ENCODE peak calls at places on chromosomes 6 and 20, in eight cellular contexts. One of them, this sample, is unnamed.

GRCh38 chr6:117976030-117976651 is 69.1 kb downstream of the SLC35F1 start:
- DNase-seq in NCI-H2029: peak; percentile 58
- DNase-seq in T-helper 2 cell: peak; percentile 51
- DNase-seq in adipocyte: peak; percentile 58
- DNase-seq in T-helper 17 cell: no peak
- DNase-seq in RPMI8226: peak; percentile 55
- DNase-seq in CD8-positive, alpha-beta T cell: no peak
- DNase-seq in kidney tubule cell: peak; percentile 62
- DNase-seq in this sample: peak; percentile 31

GRCh38 chr6:16671302-16672289 is 89.7 kb downstream of the ATXN1 start:
- DNase-seq in kidney tubule cell: no peak
- DNase-seq in CD8-positive, alpha-beta T cell: no peak
- DNase-seq in T-helper 17 cell: no peak
- DNase-seq in T-helper 2 cell: peak; percentile 39
- DNase-seq in NCI-H2029: no peak
- DNase-seq in RPMI8226: no peak
- DNase-seq in adipocyte: no peak
- DNase-seq in this sample: no peak

GRCh38 chr6:114053791-114054190 is 82.8 kb upstream of the HDAC2 start:
- DNase-seq in CD8-positive, alpha-beta T cell: no peak
- DNase-seq in NCI-H2029: no peak
- DNase-seq in T-helper 17 cell: no peak
- DNase-seq in T-helper 2 cell: no peak
- DNase-seq in RPMI8226: no peak
- DNase-seq in adipocyte: no peak
- DNase-seq in kidney tubule cell: no peak
- DNase-seq in this sample: no peak

GRCh38 chr6:139973602-139974373 is 599.3 kb upstream of the CITED2 start:
- DNase-seq in RPMI8226: no peak
- DNase-seq in T-helper 2 cell: no peak
- DNase-seq in NCI-H2029: no peak
- DNase-seq in T-helper 17 cell: no peak
- DNase-seq in adipocyte: peak; percentile 48
- DNase-seq in kidney tubule cell: peak; percentile 69
- DNase-seq in CD8-positive, alpha-beta T cell: no peak
- DNase-seq in this sample: no peak

GRCh38 chr6:116159782-116160524 is 34.0 kb upstream of the COL10A1 start:
- DNase-seq in T-helper 17 cell: no peak
- DNase-seq in NCI-H2029: no peak
- DNase-seq in kidney tubule cell: no peak
- DNase-seq in adipocyte: peak; percentile 57
- DNase-seq in CD8-positive, alpha-beta T cell: no peak
- DNase-seq in RPMI8226: no peak
- DNase-seq in T-helper 2 cell: no peak
- DNase-seq in this sample: no peak

GRCh38 chr6:109457596-109457996 is 2.0 kb upstream of the MICAL1 start:
- DNase-seq in NCI-H2029: no peak
- DNase-seq in T-helper 2 cell: no peak
- DNase-seq in adipocyte: no peak
- DNase-seq in T-helper 17 cell: no peak
- DNase-seq in RPMI8226: no peak
- DNase-seq in CD8-positive, alpha-beta T cell: no peak
- DNase-seq in kidney tubule cell: no peak
- DNase-seq in this sample: no peak

GRCh38 chr6:112117554-112117953 is 30.2 kb downstream of the FAM229B start:
- DNase-seq in NCI-H2029: no peak
- DNase-seq in T-helper 17 cell: no peak
- DNase-seq in T-helper 2 cell: no peak
- DNase-seq in RPMI8226: no peak
- DNase-seq in CD8-positive, alpha-beta T cell: no peak
- DNase-seq in kidney tubule cell: peak; percentile 91
- DNase-seq in adipocyte: no peak
- DNase-seq in this sample: no peak

GRCh38 chr20:11822116-11822794 is 95.4 kb upstream of the BTBD3 start:
- DNase-seq in NCI-H2029: no peak
- DNase-seq in adipocyte: peak; percentile 60
- DNase-seq in CD8-positive, alpha-beta T cell: no peak
- DNase-seq in RPMI8226: no peak
- DNase-seq in T-helper 2 cell: no peak
- DNase-seq in kidney tubule cell: no peak
- DNase-seq in T-helper 17 cell: no peak
- DNase-seq in this sample: no peak

GRCh38 chr6:55069132-55069781 is 105.1 kb upstream of the HCRTR2 start:
- DNase-seq in RPMI8226: peak; percentile 30
- DNase-seq in kidney tubule cell: peak; percentile 56
- DNase-seq in T-helper 2 cell: no peak
- DNase-seq in adipocyte: peak; percentile 89
- DNase-seq in T-helper 17 cell: no peak
- DNase-seq in CD8-positive, alpha-beta T cell: no peak
- DNase-seq in NCI-H2029: no peak
- DNase-seq in this sample: no peak

GRCh38 chr6:25233226-25233625 is 45.9 kb upstream of the CARMIL1 start:
- DNase-seq in adipocyte: peak; percentile 80
- DNase-seq in T-helper 2 cell: no peak
- DNase-seq in T-helper 17 cell: no peak
- DNase-seq in CD8-positive, alpha-beta T cell: no peak
- DNase-seq in RPMI8226: no peak
- DNase-seq in kidney tubule cell: no peak
- DNase-seq in NCI-H2029: no peak
- DNase-seq in this sample: no peak

GRCh38 chr20:19789009-19789408 is 31.0 kb downstream of the RIN2 start:
- DNase-seq in T-helper 17 cell: no peak
- DNase-seq in T-helper 2 cell: no peak
- DNase-seq in NCI-H2029: no peak
- DNase-seq in adipocyte: no peak
- DNase-seq in CD8-positive, alpha-beta T cell: no peak
- DNase-seq in RPMI8226: no peak
- DNase-seq in kidney tubule cell: no peak
- DNase-seq in this sample: no peak

GRCh38 chr6:25950297-25950696 is 12.3 kb upstream of the TRIM38 start:
- DNase-seq in adipocyte: no peak
- DNase-seq in CD8-positive, alpha-beta T cell: no peak
- DNase-seq in T-helper 2 cell: no peak
- DNase-seq in T-helper 17 cell: no peak
- DNase-seq in RPMI8226: no peak
- DNase-seq in kidney tubule cell: no peak
- DNase-seq in NCI-H2029: no peak
- DNase-seq in this sample: no peak

GRCh38 chr6:6713660-6714446 is 125.3 kb downstream of the LY86 start:
- DNase-seq in T-helper 17 cell: no peak
- DNase-seq in RPMI8226: no peak
- DNase-seq in T-helper 2 cell: no peak
- DNase-seq in kidney tubule cell: peak; percentile 59
- DNase-seq in CD8-positive, alpha-beta T cell: no peak
- DNase-seq in adipocyte: no peak
- DNase-seq in NCI-H2029: no peak
- DNase-seq in this sample: no peak

GRCh38 chr6:144283781-144284473 is 1.2 kb upstream of the UTRN start:
- DNase-seq in adipocyte: peak; percentile 48
- DNase-seq in T-helper 17 cell: no peak
- DNase-seq in NCI-H2029: no peak
- DNase-seq in kidney tubule cell: peak; percentile 22
- DNase-seq in CD8-positive, alpha-beta T cell: no peak
- DNase-seq in T-helper 2 cell: no peak
- DNase-seq in RPMI8226: peak; percentile 7
- DNase-seq in this sample: no peak

GRCh38 chr20:44106615-44107014 is 80.4 kb downstream of the JPH2 start:
- DNase-seq in CD8-positive, alpha-beta T cell: no peak
- DNase-seq in adipocyte: no peak
- DNase-seq in T-helper 2 cell: no peak
- DNase-seq in RPMI8226: no peak
- DNase-seq in kidney tubule cell: no peak
- DNase-seq in NCI-H2029: no peak
- DNase-seq in T-helper 17 cell: no peak
- DNase-seq in this sample: no peak

GRCh38 chr20:63062188-63063140 is 55.7 kb upstream of the BHLHE23 start:
- DNase-seq in adipocyte: no peak
- DNase-seq in T-helper 17 cell: no peak
- DNase-seq in T-helper 2 cell: no peak
- DNase-seq in RPMI8226: no peak
- DNase-seq in NCI-H2029: no peak
- DNase-seq in CD8-positive, alpha-beta T cell: no peak
- DNase-seq in kidney tubule cell: no peak
- DNase-seq in this sample: no peak

GRCh38 chr20:58695084-58695722 is 2.6 kb downstream of the NPEPL1 start:
- DNase-seq in RPMI8226: no peak
- DNase-seq in CD8-positive, alpha-beta T cell: no peak
- DNase-seq in T-helper 17 cell: no peak
- DNase-seq in T-helper 2 cell: no peak
- DNase-seq in adipocyte: no peak
- DNase-seq in kidney tubule cell: no peak
- DNase-seq in NCI-H2029: no peak
- DNase-seq in this sample: no peak

GRCh38 chr6:155528982-155529453 is 73.4 kb upstream of the NOX3 start:
- DNase-seq in T-helper 2 cell: no peak
- DNase-seq in RPMI8226: no peak
- DNase-seq in NCI-H2029: no peak
- DNase-seq in CD8-positive, alpha-beta T cell: no peak
- DNase-seq in adipocyte: peak; percentile 79
- DNase-seq in T-helper 17 cell: no peak
- DNase-seq in kidney tubule cell: peak; percentile 88
- DNase-seq in this sample: peak; percentile 8

GRCh38 chr20:10610266-10610665 is 63.5 kb downstream of the JAG1 start:
- DNase-seq in CD8-positive, alpha-beta T cell: no peak
- DNase-seq in T-helper 2 cell: no peak
- DNase-seq in NCI-H2029: no peak
- DNase-seq in kidney tubule cell: no peak
- DNase-seq in T-helper 17 cell: no peak
- DNase-seq in RPMI8226: no peak
- DNase-seq in adipocyte: no peak
- DNase-seq in this sample: no peak

GRCh38 chr20:32518593-32519366 is 66.4 kb downstream of the NOL4L start:
- DNase-seq in RPMI8226: no peak
- DNase-seq in adipocyte: no peak
- DNase-seq in NCI-H2029: no peak
- DNase-seq in T-helper 17 cell: no peak
- DNase-seq in kidney tubule cell: peak; percentile 28
- DNase-seq in T-helper 2 cell: no peak
- DNase-seq in CD8-positive, alpha-beta T cell: no peak
- DNase-seq in this sample: no peak

GRCh38 chr6:28485482-28485881 is 30.1 kb downstream of the GPX6 start:
- DNase-seq in RPMI8226: no peak
- DNase-seq in NCI-H2029: no peak
- DNase-seq in adipocyte: no peak
- DNase-seq in kidney tubule cell: no peak
- DNase-seq in T-helper 2 cell: no peak
- DNase-seq in CD8-positive, alpha-beta T cell: no peak
- DNase-seq in T-helper 17 cell: no peak
- DNase-seq in this sample: no peak

GRCh38 chr6:14732845-14733757 is 512.8 kb upstream of the JARID2 start:
- DNase-seq in T-helper 17 cell: no peak
- DNase-seq in kidney tubule cell: peak; percentile 97
- DNase-seq in adipocyte: peak; percentile 29
- DNase-seq in RPMI8226: no peak
- DNase-seq in CD8-positive, alpha-beta T cell: peak; percentile 14
- DNase-seq in NCI-H2029: no peak
- DNase-seq in T-helper 2 cell: peak; percentile 64
- DNase-seq in this sample: no peak

GRCh38 chr6:3162067-3162497 is 4.7 kb upstream of the TUBB2A start:
- DNase-seq in kidney tubule cell: no peak
- DNase-seq in RPMI8226: no peak
- DNase-seq in NCI-H2029: no peak
- DNase-seq in T-helper 17 cell: no peak
- DNase-seq in T-helper 2 cell: peak; percentile 26
- DNase-seq in adipocyte: peak; percentile 28
- DNase-seq in CD8-positive, alpha-beta T cell: no peak
- DNase-seq in this sample: no peak

GRCh38 chr6:44312901-44313788 is at the start of gene AARS2:
- DNase-seq in kidney tubule cell: peak; percentile 86
- DNase-seq in CD8-positive, alpha-beta T cell: peak; percentile 91
- DNase-seq in T-helper 17 cell: peak; percentile 84
- DNase-seq in NCI-H2029: peak; percentile 79
- DNase-seq in T-helper 2 cell: peak; percentile 91
- DNase-seq in RPMI8226: peak; percentile 93
- DNase-seq in adipocyte: peak; percentile 94
- DNase-seq in this sample: peak; percentile 91

GRCh38 chr20:9298906-9299305 is 215.5 kb upstream of the LAMP5 start:
- DNase-seq in T-helper 17 cell: no peak
- DNase-seq in T-helper 2 cell: no peak
- DNase-seq in NCI-H2029: no peak
- DNase-seq in kidney tubule cell: no peak
- DNase-seq in CD8-positive, alpha-beta T cell: no peak
- DNase-seq in adipocyte: no peak
- DNase-seq in RPMI8226: no peak
- DNase-seq in this sample: no peak

GRCh38 chr6:124961784-124962611 is at the start of gene RNF217:
- DNase-seq in CD8-positive, alpha-beta T cell: no peak
- DNase-seq in T-helper 2 cell: peak; percentile 21
- DNase-seq in NCI-H2029: peak; percentile 28
- DNase-seq in RPMI8226: no peak
- DNase-seq in kidney tubule cell: peak; percentile 78
- DNase-seq in T-helper 17 cell: no peak
- DNase-seq in adipocyte: peak; percentile 76
- DNase-seq in this sample: peak; percentile 20

GRCh38 chr6:14655990-14656640 is 538.5 kb downstream of the CD83 start:
- DNase-seq in RPMI8226: peak; percentile 54
- DNase-seq in NCI-H2029: no peak
- DNase-seq in CD8-positive, alpha-beta T cell: no peak
- DNase-seq in T-helper 17 cell: no peak
- DNase-seq in adipocyte: no peak
- DNase-seq in kidney tubule cell: no peak
- DNase-seq in T-helper 2 cell: peak; percentile 55
- DNase-seq in this sample: no peak

GRCh38 chr20:53611449-53611894 is 17.8 kb upstream of the ZNF217 start:
- DNase-seq in T-helper 17 cell: no peak
- DNase-seq in RPMI8226: peak; percentile 39
- DNase-seq in CD8-positive, alpha-beta T cell: no peak
- DNase-seq in NCI-H2029: no peak
- DNase-seq in adipocyte: peak; percentile 94
- DNase-seq in T-helper 2 cell: no peak
- DNase-seq in kidney tubule cell: peak; percentile 96
- DNase-seq in this sample: no peak